ENCODE peak calls at places on chromosomes 6 and 20, in seven cellular contexts. X, F, K, T, S, Y and H are unnamed samples.

GRCh38 chr6:133590814-133591213 is 298.1 kb upstream of the TCF21 start:
- DNase-seq in X (no peak), F (no peak), K (no peak), T (peak; percentile 94), S (no peak), Y (no peak), H (no peak)

GRCh38 chr20:15339264-15339663 is 1001.9 kb upstream of the FLRT3 start:
- DNase-seq in X (no peak), F (no peak), K (no peak), T (peak; percentile 6), S (no peak), Y (no peak), H (no peak)

GRCh38 chr20:18138639-18139583 is 1.2 kb downstream of the KAT14 start:
- DNase-seq in X (no peak), F (no peak), K (no peak), T (no peak), S (no peak), Y (no peak), H (no peak)

GRCh38 chr20:25081730-25082497 is at the start of gene VSX1:
- DNase-seq in X (no peak), F (no peak), K (no peak), T (no peak), S (no peak), Y (no peak), H (no peak)

GRCh38 chr6:37673436-37673835 is 24.2 kb downstream of the MDGA1 start:
- DNase-seq in X (no peak), F (no peak), K (no peak), T (no peak), S (no peak), Y (no peak), H (no peak)

GRCh38 chr6:75206338-75207210 is 721 bp upstream of the COL12A1 start:
- DNase-seq in X (peak; percentile 30), F (peak; percentile 43), K (no peak), T (no peak), S (no peak), Y (no peak), H (no peak)

GRCh38 chr6:126033696-126034095 is 47.4 kb downstream of the TRMT11 start:
- DNase-seq in X (peak; percentile 10), F (peak; percentile 93), K (no peak), T (peak; percentile 68), S (no peak), Y (peak; percentile 59), H (peak; percentile 49)

GRCh38 chr6:135535989-135536414 is 38.5 kb upstream of the AHI1 start:
- DNase-seq in X (peak; percentile 12), F (peak; percentile 94), K (no peak), T (peak; percentile 79), S (no peak), Y (peak; percentile 66), H (peak; percentile 19)

GRCh38 chr6:1199981-1200637 is 111.8 kb upstream of the FOXQ1 start:
- DNase-seq in X (no peak), F (no peak), K (no peak), T (no peak), S (no peak), Y (no peak), H (no peak)

GRCh38 chr6:28488916-28489365 is 26.7 kb downstream of the GPX6 start:
- DNase-seq in X (peak; percentile 61), F (peak; percentile 76), K (no peak), T (peak; percentile 69), S (no peak), Y (peak; percentile 13), H (no peak)

GRCh38 chr6:128124713-128125112 is 223.9 kb upstream of the THEMIS start:
- DNase-seq in X (no peak), F (peak; percentile 41), K (no peak), T (peak; percentile 43), S (no peak), Y (no peak), H (no peak)

GRCh38 chr6:5089821-5090449 is 4.8 kb downstream of the PPP1R3G start:
- DNase-seq in X (no peak), F (no peak), K (no peak), T (no peak), S (no peak), Y (no peak), H (no peak)

GRCh38 chr20:48581167-48581566 is 246.6 kb downstream of the PREX1 start:
- DNase-seq in X (no peak), F (no peak), K (no peak), T (no peak), S (no peak), Y (no peak), H (no peak)

GRCh38 chr6:168562576-168563151 is 121.7 kb downstream of the SMOC2 start:
- DNase-seq in X (no peak), F (no peak), K (no peak), T (no peak), S (no peak), Y (no peak), H (no peak)

GRCh38 chr6:22943331-22943730 is 374.0 kb downstream of the HDGFL1 start:
- DNase-seq in X (no peak), F (no peak), K (no peak), T (no peak), S (no peak), Y (no peak), H (no peak)

GRCh38 chr6:396126-396520 is 4.6 kb downstream of the IRF4 start:
- DNase-seq in X (no peak), F (no peak), K (no peak), T (no peak), S (no peak), Y (no peak), H (no peak)

GRCh38 chr20:47050996-47051395 is 156.4 kb downstream of the EYA2 start:
- DNase-seq in X (no peak), F (no peak), K (no peak), T (no peak), S (no peak), Y (no peak), H (no peak)

GRCh38 chr20:63943007-63943807 is 13.0 kb downstream of the UCKL1 start:
- DNase-seq in X (no peak), F (no peak), K (no peak), T (no peak), S (no peak), Y (no peak), H (no peak)

GRCh38 chr6:13412639-13413465 is 74.5 kb downstream of the GFOD1 start:
- DNase-seq in X (no peak), F (no peak), K (no peak), T (no peak), S (no peak), Y (no peak), H (no peak)

GRCh38 chr20:38878798-38879197 is 47.4 kb upstream of the FAM83D start:
- DNase-seq in X (peak; percentile 72), F (peak; percentile 60), K (no peak), T (no peak), S (no peak), Y (peak; percentile 40), H (no peak)

GRCh38 chr6:27126815-27127537 is 120.5 kb upstream of the PRSS16 start:
- DNase-seq in X (peak; percentile 82), F (peak; percentile 95), K (no peak), T (peak; percentile 91), S (peak; percentile 66), Y (peak; percentile 70), H (peak; percentile 71)

GRCh38 chr6:169189686-169190085 is 64.0 kb downstream of the THBS2 start:
- DNase-seq in X (no peak), F (no peak), K (no peak), T (no peak), S (no peak), Y (no peak), H (no peak)

GRCh38 chr6:21022343-21023107 is 488.3 kb downstream of the CDKAL1 start:
- DNase-seq in X (peak; percentile 19), F (peak; percentile 79), K (no peak), T (peak; percentile 69), S (no peak), Y (peak; percentile 21), H (peak; percentile 62)

GRCh38 chr20:45647441-45648050 is 16.5 kb upstream of the WFDC9 start:
- DNase-seq in X (no peak), F (no peak), K (no peak), T (no peak), S (no peak), Y (no peak), H (no peak)

GRCh38 chr20:61099786-61100185 is 152.3 kb upstream of the CDH4 start:
- DNase-seq in X (no peak), F (no peak), K (no peak), T (no peak), S (no peak), Y (no peak), H (no peak)

GRCh38 chr20:58851221-58851968 is 693 bp upstream of the GNAS-AS1 start:
- DNase-seq in X (peak; percentile 19), F (no peak), K (no peak), T (no peak), S (no peak), Y (no peak), H (no peak)

GRCh38 chr6:43723737-43724295 is 36.2 kb upstream of the MRPS18A start:
- DNase-seq in X (peak; percentile 68), F (peak; percentile 75), K (peak; percentile 58), T (peak; percentile 90), S (peak; percentile 33), Y (peak; percentile 81), H (no peak)

GRCh38 chr20:4787069-4787468 is 65.4 kb downstream of the PRND start:
- DNase-seq in X (no peak), F (no peak), K (no peak), T (peak; percentile 9), S (no peak), Y (no peak), H (no peak)

GRCh38 chr20:9068896-9069663 is at the start of gene PLCB4:
- DNase-seq in X (no peak), F (peak; percentile 24), K (no peak), T (peak; percentile 55), S (no peak), Y (peak; percentile 37), H (no peak)

GRCh38 chr20:47343007-47343472 is 13.5 kb downstream of the ZMYND8 start:
- DNase-seq in X (no peak), F (no peak), K (no peak), T (no peak), S (no peak), Y (no peak), H (no peak)

GRCh38 chr20:32282461-32282860 is 5.0 kb downstream of the KIF3B start:
- DNase-seq in X (no peak), F (no peak), K (no peak), T (no peak), S (no peak), Y (no peak), H (no peak)

GRCh38 chr6:90105766-90106165 is 190.9 kb downstream of the BACH2 start:
- DNase-seq in X (no peak), F (peak; percentile 28), K (no peak), T (no peak), S (no peak), Y (no peak), H (no peak)

GRCh38 chr20:13995086-13995665 is at the start of gene MACROD2:
- DNase-seq in X (peak; percentile 99), F (peak; percentile 73), K (no peak), T (peak; percentile 97), S (peak; percentile 7), Y (peak; percentile 98), H (peak; percentile 63)

GRCh38 chr6:47743744-47744143 is 38.1 kb upstream of the OPN5 start:
- DNase-seq in X (no peak), F (peak; percentile 55), K (no peak), T (peak; percentile 76), S (no peak), Y (no peak), H (no peak)

GRCh38 chr20:2900845-2901592 is 27.7 kb downstream of the PTPRA start:
- DNase-seq in X (no peak), F (no peak), K (peak; percentile 27), T (no peak), S (no peak), Y (no peak), H (no peak)

GRCh38 chr6:73873081-73873480 is 177.1 kb downstream of the CD109 start:
- DNase-seq in X (no peak), F (no peak), K (no peak), T (no peak), S (no peak), Y (no peak), H (no peak)